ENCODE peak calls at places on chromosomes 7 and 10, in seven cellular contexts. A is iPS-NIHi11, O is cardiac fibroblast, M is NCI-H1694 treated with DMSO at 0.1 percent for 48 hours, L is tibial artery, J is WTC11, Q is cerebellum. S is an unnamed sample.
A peak's percentile ranks its signal among the peaks of the same experiment; 100 is the strongest.

GRCh38 chr10:100866575-100867098 is 46.1 kb upstream of the SLF2 start:
- DNase-seq in A (peak; percentile 75), O (no peak), M (no peak), L (no peak), J (peak; percentile 69), Q (no peak), S (no peak)

GRCh38 chr7:26508917-26509316 is 217.3 kb downstream of the SNX10 start:
- DNase-seq in A (peak; percentile 10), O (no peak), M (no peak), L (no peak), J (no peak), Q (no peak), S (no peak)

GRCh38 chr7:50771120-50772002 is 11.3 kb downstream of the GRB10 start:
- DNase-seq in A (no peak), O (no peak), M (no peak), L (no peak), J (no peak), Q (peak; percentile 70), S (no peak)

GRCh38 chr7:86773309-86773708 is 129.6 kb downstream of the GRM3 start:
- DNase-seq in A (no peak), O (no peak), M (no peak), L (no peak), J (no peak), Q (no peak), S (no peak)

GRCh38 chr10:91635401-91636400 is 2.8 kb upstream of the PPP1R3C start:
- DNase-seq in A (peak; percentile 66), O (peak; percentile 89), M (peak; percentile 49), L (peak; percentile 80), J (peak; percentile 51), Q (peak; percentile 54), S (peak; percentile 89)

GRCh38 chr7:155545348-155545747 is 1.0 kb downstream of the CNPY1 start:
- DNase-seq in A (no peak), O (no peak), M (no peak), L (no peak), J (no peak), Q (no peak), S (no peak)

GRCh38 chr10:119650692-119651513 is at the start of gene BAG3:
- DNase-seq in A (peak; percentile 94), O (peak; percentile 97), M (no peak), L (peak; percentile 97), J (peak; percentile 87), Q (peak; percentile 94), S (peak; percentile 88)

GRCh38 chr7:73681031-73681430 is 2.2 kb downstream of the DNAJC30 start:
- DNase-seq in A (no peak), O (peak; percentile 34), M (no peak), L (no peak), J (no peak), Q (no peak), S (no peak)

GRCh38 chr7:74051629-74052410 is 23.8 kb downstream of the ELN start:
- DNase-seq in A (peak; percentile 74), O (peak; percentile 33), M (no peak), L (no peak), J (peak; percentile 80), Q (no peak), S (no peak)

GRCh38 chr7:17487343-17487742 is 188.9 kb downstream of the AHR start:
- DNase-seq in A (no peak), O (no peak), M (no peak), L (no peak), J (no peak), Q (no peak), S (no peak)

GRCh38 chr10:48462482-48463020 is 142.3 kb downstream of the ARHGAP22 start:
- DNase-seq in A (no peak), O (no peak), M (no peak), L (no peak), J (no peak), Q (no peak), S (no peak)

GRCh38 chr7:128694742-128695141 is 22.6 kb downstream of the GARIN1A start:
- DNase-seq in A (no peak), O (no peak), M (no peak), L (no peak), J (no peak), Q (no peak), S (no peak)

GRCh38 chr10:45000138-45000763 is 472 bp upstream of the ZNF22 start:
- DNase-seq in A (peak; percentile 19), O (peak; percentile 93), M (no peak), L (peak; percentile 91), J (no peak), Q (no peak), S (no peak)

GRCh38 chr7:36395171-36395894 is 5.7 kb downstream of the ANLN start:
- DNase-seq in A (no peak), O (no peak), M (no peak), L (no peak), J (no peak), Q (no peak), S (no peak)

GRCh38 chr10:119505588-119506315 is 36.8 kb downstream of the RGS10 start:
- DNase-seq in A (no peak), O (no peak), M (no peak), L (no peak), J (no peak), Q (no peak), S (no peak)

GRCh38 chr10:87613766-87614165 is 45.9 kb upstream of the PAPSS2 start:
- DNase-seq in A (no peak), O (no peak), M (no peak), L (no peak), J (no peak), Q (no peak), S (no peak)

GRCh38 chr7:57403601-57404342 is 46.2 kb upstream of the ZNF716 start:
- DNase-seq in A (no peak), O (no peak), M (no peak), L (peak; percentile 38), J (no peak), Q (peak; percentile 6), S (peak; percentile 17)

GRCh38 chr7:23065974-23066373 is 39.6 kb upstream of the KLHL7 start:
- DNase-seq in A (no peak), O (peak; percentile 20), M (no peak), L (no peak), J (no peak), Q (no peak), S (no peak)

GRCh38 chr10:18399158-18399557 is 252.2 kb downstream of the NSUN6 start:
- DNase-seq in A (no peak), O (no peak), M (no peak), L (no peak), J (no peak), Q (no peak), S (no peak)

GRCh38 chr7:84237533-84238173 is 43.1 kb upstream of the SEMA3A start:
- DNase-seq in A (no peak), O (peak; percentile 69), M (no peak), L (no peak), J (no peak), Q (no peak), S (no peak)

GRCh38 chr10:112754001-112754411 is 196.0 kb upstream of the TCF7L2 start:
- DNase-seq in A (no peak), O (peak; percentile 59), M (no peak), L (no peak), J (no peak), Q (no peak), S (no peak)

GRCh38 chr10:89793649-89794254 is 92.4 kb downstream of the KIF20B start:
- DNase-seq in A (peak; percentile 79), O (peak; percentile 85), M (peak; percentile 67), L (no peak), J (no peak), Q (peak; percentile 5), S (peak; percentile 84)

GRCh38 chr10:61633665-61634064 is 29.1 kb upstream of the CABCOCO1 start:
- DNase-seq in A (no peak), O (peak; percentile 41), M (no peak), L (no peak), J (no peak), Q (no peak), S (no peak)

GRCh38 chr7:157615101-157615817 is 278.5 kb downstream of the DNAJB6 start:
- DNase-seq in A (no peak), O (peak; percentile 13), M (peak; percentile 54), L (no peak), J (peak; percentile 7), Q (no peak), S (peak; percentile 77)

GRCh38 chr10:126836009-126836408 is 69.2 kb upstream of the DOCK1 start:
- DNase-seq in A (no peak), O (no peak), M (no peak), L (no peak), J (no peak), Q (no peak), S (no peak)

GRCh38 chr7:150942591-150943452 is 35.3 kb downstream of the KCNH2 start:
- DNase-seq in A (no peak), O (no peak), M (no peak), L (no peak), J (no peak), Q (no peak), S (no peak)

GRCh38 chr7:119733480-119733879 is 539.5 kb upstream of the KCND2 start:
- DNase-seq in A (no peak), O (peak; percentile 32), M (no peak), L (no peak), J (no peak), Q (no peak), S (no peak)

GRCh38 chr7:87206361-87206760 is 13.2 kb downstream of the TMEM243 start:
- DNase-seq in A (no peak), O (no peak), M (no peak), L (no peak), J (no peak), Q (no peak), S (no peak)

GRCh38 chr10:6348091-6348862 is 145.5 kb downstream of the PFKFB3 start:
- DNase-seq in A (no peak), O (no peak), M (no peak), L (peak; percentile 60), J (no peak), Q (peak; percentile 56), S (peak; percentile 90)

GRCh38 chr10:92011560-92012214 is 88.1 kb downstream of the BTAF1 start:
- DNase-seq in A (peak; percentile 15), O (peak; percentile 30), M (no peak), L (no peak), J (no peak), Q (no peak), S (no peak)

GRCh38 chr10:123945506-123945905 is 53.9 kb upstream of the CPXM2 start:
- DNase-seq in A (peak; percentile 50), O (no peak), M (no peak), L (no peak), J (no peak), Q (no peak), S (peak; percentile 39)

GRCh38 chr7:49995681-49996080 is 97.4 kb downstream of the ZPBP start:
- DNase-seq in A (no peak), O (no peak), M (no peak), L (no peak), J (no peak), Q (no peak), S (no peak)

GRCh38 chr10:16792675-16793074 is 24.5 kb downstream of the RSU1 start:
- DNase-seq in A (no peak), O (peak; percentile 66), M (no peak), L (peak; percentile 34), J (no peak), Q (peak; percentile 42), S (no peak)

GRCh38 chr10:36109399-36110023 is 467.4 kb upstream of the FZD8 start:
- DNase-seq in A (no peak), O (no peak), M (no peak), L (no peak), J (no peak), Q (no peak), S (no peak)

GRCh38 chr10:44437837-44438752 is 53.2 kb upstream of the CXCL12 start:
- DNase-seq in A (no peak), O (no peak), M (no peak), L (no peak), J (no peak), Q (no peak), S (peak; percentile 50)

GRCh38 chr10:112819231-112819630 is 130.8 kb upstream of the TCF7L2 start:
- DNase-seq in A (no peak), O (no peak), M (no peak), L (no peak), J (no peak), Q (no peak), S (peak; percentile 21)

GRCh38 chr7:105149827-105150226 is 135.8 kb downstream of the KMT2E start:
- DNase-seq in A (no peak), O (peak; percentile 26), M (no peak), L (no peak), J (no peak), Q (no peak), S (no peak)

GRCh38 chr10:99525897-99526296 is 6.8 kb upstream of the NKX2-3 start:
- DNase-seq in A (no peak), O (no peak), M (no peak), L (no peak), J (no peak), Q (no peak), S (no peak)